ENCODE peak calls at places on chromosomes 4 and X, in eight cellular contexts. Z, O, K, C, A, U, G and M are unnamed samples.

GRCh38 chr4:73612032-73612431 is 8.2 kb downstream of the RASSF6 start:
- DNase-seq in O (no peak), K (no peak), G (no peak), C (no peak), A (no peak), U (no peak), Z (no peak), M (no peak)

GRCh38 chr4:156781852-156782251 is 189.7 kb downstream of the PDGFC start:
- DNase-seq in G (no peak), U (no peak), A (peak), C (no peak), O (no peak), Z (no peak), K (peak), M (no peak)

GRCh38 chr4:76822294-76822693 is 75.7 kb downstream of the SOWAHB start:
- DNase-seq in A (no peak), U (no peak), Z (no peak), C (no peak), K (no peak), G (no peak), O (no peak), M (peak)

GRCh38 chr4:185774815-185775684 is 36.9 kb downstream of the SORBS2 start:
- DNase-seq in O (peak), C (peak), K (no peak), G (no peak), U (no peak), A (peak), Z (no peak), M (no peak)

GRCh38 chr4:88352062-88352461 is 26.6 kb upstream of the HERC6 start:
- DNase-seq in C (no peak), U (peak), A (peak), K (no peak), G (no peak), Z (no peak), O (peak), M (no peak)

GRCh38 chrX:71919436-71919835 is 8.8 kb downstream of the NHSL2 start:
- DNase-seq in O (peak), C (no peak), G (no peak), K (no peak), U (no peak), A (no peak), Z (no peak), M (no peak)

GRCh38 chrX:133776072-133776471 is 209.3 kb downstream of the GPC3 start:
- DNase-seq in K (no peak), O (peak), C (no peak), A (peak), Z (no peak), G (no peak), U (peak), M (no peak)

GRCh38 chrX:14936561-14936960 is 63.3 kb downstream of the MOSPD2 start:
- DNase-seq in U (peak), G (no peak), K (peak), A (peak), O (peak), Z (no peak), C (peak), M (no peak)

GRCh38 chr4:1050486-1051213 is 39.2 kb downstream of the FGFRL1 start:
- DNase-seq in A (no peak), Z (no peak), C (no peak), K (no peak), G (peak), U (no peak), O (peak), M (peak)

GRCh38 chr4:63492515-63492914 is 916.7 kb downstream of the TECRL start:
- DNase-seq in C (no peak), A (no peak), G (no peak), Z (no peak), U (no peak), K (no peak), O (no peak), M (no peak)

GRCh38 chrX:19991350-19991718 is 473 bp upstream of the BCLAF3 start:
- DNase-seq in K (no peak), C (no peak), Z (no peak), G (no peak), O (no peak), U (peak), A (no peak), M (no peak)

GRCh38 chr4:120864969-120865368 is 57.6 kb downstream of the PRDM5 start:
- DNase-seq in Z (no peak), K (no peak), C (no peak), O (no peak), U (no peak), A (no peak), G (no peak), M (no peak)

GRCh38 chr4:154618708-154619315 is 6.4 kb upstream of the FGG start:
- DNase-seq in A (peak), C (peak), O (peak), U (peak), Z (peak), G (no peak), K (peak), M (no peak)

GRCh38 chr4:92047209-92047877 is 256.4 kb upstream of the GRID2 start:
- DNase-seq in A (peak), K (no peak), Z (no peak), C (no peak), G (no peak), O (peak), U (peak), M (no peak)

GRCh38 chr4:134282680-134283079 is 81.1 kb upstream of the PABPC4L start:
- DNase-seq in U (no peak), C (no peak), K (no peak), G (no peak), O (no peak), A (no peak), Z (no peak), M (no peak)

GRCh38 chrX:47849776-47850175 is 13.1 kb downstream of the ZNF81 start:
- DNase-seq in C (no peak), K (no peak), A (no peak), G (no peak), Z (no peak), U (peak), O (no peak), M (no peak)

GRCh38 chrX:10545882-10546281 is 74.5 kb downstream of the MID1 start:
- DNase-seq in G (no peak), C (no peak), K (no peak), O (no peak), U (no peak), A (no peak), Z (no peak), M (no peak)

GRCh38 chr4:169174247-169174646 is 96.5 kb downstream of the SH3RF1 start:
- DNase-seq in G (no peak), K (peak), C (no peak), O (no peak), Z (no peak), A (no peak), U (no peak), M (no peak)

GRCh38 chr4:2337131-2337723 is 75.3 kb upstream of the MXD4 start:
- DNase-seq in Z (no peak), G (peak), K (no peak), O (no peak), C (no peak), U (no peak), A (no peak), M (no peak)

GRCh38 chr4:8393593-8394038 is 46.9 kb downstream of the ACOX3 start:
- DNase-seq in U (no peak), O (peak), A (peak), Z (no peak), C (peak), K (no peak), G (no peak), M (peak)

GRCh38 chr4:37635155-37635554 is 51.0 kb downstream of the RELL1 start:
- DNase-seq in A (no peak), U (no peak), O (no peak), Z (no peak), C (no peak), K (no peak), G (no peak), M (no peak)

GRCh38 chr4:182085051-182085480 is 158.1 kb upstream of the TENM3 start:
- DNase-seq in U (peak), Z (no peak), K (no peak), O (no peak), C (no peak), A (no peak), G (no peak), M (no peak)

GRCh38 chr4:89588366-89588765 is 248.6 kb downstream of the SNCA start:
- DNase-seq in K (no peak), G (no peak), C (no peak), U (no peak), A (no peak), O (no peak), Z (no peak), M (no peak)

GRCh38 chr4:157895205-157895604 is 277.6 kb downstream of the GASK1B start:
- DNase-seq in Z (no peak), G (no peak), U (no peak), A (no peak), O (no peak), K (no peak), C (no peak), M (no peak)

GRCh38 chr4:99468891-99469290 is 33.7 kb upstream of the ADH7 start:
- DNase-seq in C (no peak), U (no peak), K (no peak), A (no peak), O (no peak), G (no peak), Z (no peak), M (no peak)

GRCh38 chrX:93695981-93696380 is 22.0 kb downstream of the FAM133A start:
- DNase-seq in Z (no peak), U (no peak), A (peak), O (no peak), K (no peak), C (no peak), G (no peak), M (no peak)

GRCh38 chrX:41824551-41824950 is 98.8 kb downstream of the CASK start:
- DNase-seq in K (peak), U (no peak), C (no peak), G (no peak), Z (no peak), O (peak), A (peak), M (no peak)

GRCh38 chr4:153497988-153498967 is 32.1 kb downstream of the TMEM131L start:
- DNase-seq in C (peak), A (no peak), K (no peak), G (no peak), O (peak), Z (no peak), U (no peak), M (no peak)

GRCh38 chrX:23634181-23634580 is 33.1 kb upstream of the PRDX4 start:
- DNase-seq in C (no peak), G (no peak), A (peak), Z (no peak), K (no peak), U (peak), O (no peak), M (no peak)

GRCh38 chr4:3461515-3462291 is 1.4 kb upstream of the DOK7 start:
- DNase-seq in K (no peak), O (peak), G (peak), U (no peak), Z (no peak), C (no peak), A (no peak), M (peak)

GRCh38 chrX:2692221-2693122 is 1.4 kb downstream of the CD99 start:
- DNase-seq in C (no peak), A (peak), K (no peak), G (peak), O (peak), U (no peak), Z (no peak), M (peak)

GRCh38 chrX:7514871-7515599 is 327.9 kb upstream of the VCX start:
- DNase-seq in C (no peak), Z (no peak), U (no peak), G (no peak), A (no peak), K (no peak), O (no peak), M (no peak)

GRCh38 chrX:20437678-20438077 is 171.0 kb upstream of the RPS6KA3 start:
- DNase-seq in K (no peak), C (no peak), Z (no peak), U (no peak), A (no peak), G (no peak), O (peak), M (no peak)

GRCh38 chrX:110410598-110410997 is 52.0 kb downstream of the RTL9 start:
- DNase-seq in K (no peak), U (no peak), C (no peak), Z (no peak), A (no peak), O (no peak), G (no peak), M (no peak)

GRCh38 chrX:39592776-39593175 is 505.0 kb downstream of the BCOR start:
- DNase-seq in Z (no peak), A (no peak), U (no peak), O (peak), C (no peak), K (no peak), G (no peak), M (no peak)

GRCh38 chr4:63029380-63029779 is 1379.9 kb downstream of the TECRL start:
- DNase-seq in K (no peak), O (no peak), G (no peak), U (no peak), A (no peak), Z (no peak), C (no peak), M (no peak)

GRCh38 chr4:23779839-23780238 is 110.0 kb downstream of the PPARGC1A start:
- DNase-seq in C (no peak), Z (no peak), U (no peak), G (no peak), K (no peak), A (no peak), O (no peak), M (no peak)

GRCh38 chr4:23773884-23774636 is 115.8 kb downstream of the PPARGC1A start:
- DNase-seq in C (no peak), G (no peak), Z (no peak), U (no peak), K (no peak), O (no peak), A (no peak), M (no peak)

GRCh38 chr4:23779422-23779821 is 110.4 kb downstream of the PPARGC1A start:
- DNase-seq in U (no peak), Z (no peak), C (no peak), O (no peak), A (no peak), G (no peak), K (no peak), M (no peak)

GRCh38 chr4:23774932-23775331 is 114.9 kb downstream of the PPARGC1A start:
- DNase-seq in C (no peak), K (no peak), O (no peak), Z (no peak), U (no peak), A (no peak), G (no peak), M (no peak)

DNA sequence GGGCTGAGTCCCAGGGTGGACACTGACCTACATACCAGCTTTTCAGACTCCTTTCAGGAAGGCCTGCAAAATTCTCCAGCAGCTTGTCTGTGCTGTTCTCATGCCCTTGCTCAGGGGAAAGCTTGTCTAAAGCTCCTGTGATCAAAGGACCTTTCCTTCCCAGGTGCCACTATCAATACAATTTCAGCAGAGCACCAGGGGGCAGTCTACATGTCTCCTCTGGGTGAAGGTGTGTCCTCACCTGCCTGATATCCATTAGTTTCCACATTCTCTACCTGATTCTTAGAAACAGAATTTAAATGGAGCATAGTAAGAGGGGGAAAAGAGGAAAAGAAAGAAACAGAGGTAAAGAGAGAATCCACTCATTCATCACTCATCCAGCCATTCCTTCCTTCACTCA is 114.2 kb downstream of the PPARGC1A start:
- DNase-seq in C (no peak), G (no peak), K (no peak), Z (no peak), O (no peak), A (no peak), U (no peak), M (no peak)
- H3K4me3 ChIP-seq in C (no peak), G (no peak), K (no peak), Z (no peak), O (no peak), A (no peak), U (no peak), M (no peak)

GRCh38 chr4:54439831-54440243 is 210.7 kb downstream of the PDGFRA start:
- DNase-seq in Z (no peak), U (peak), G (no peak), C (no peak), A (no peak), K (no peak), O (peak), M (peak)

GRCh38 chr4:54446556-54446955 is 211.2 kb upstream of the KIT start:
- DNase-seq in K (no peak), G (no peak), Z (no peak), O (peak), A (no peak), C (no peak), U (no peak), M (no peak)

GRCh38 chr4:54440394-54441223 is 211.5 kb downstream of the PDGFRA start:
- DNase-seq in C (no peak), U (peak), O (peak), A (peak), G (no peak), K (peak), Z (no peak), M (no peak)
- H3K4me3 ChIP-seq in C (no peak), U (no peak), O (no peak), A (no peak), G (no peak), K (no peak), Z (no peak), M (peak)

GRCh38 chr4:60780874-60781273 is 419.3 kb upstream of the ADGRL3 start:
- DNase-seq in A (no peak), O (no peak), Z (no peak), C (no peak), U (no peak), G (no peak), K (no peak), M (no peak)
- H3K4me3 ChIP-seq in A (no peak), O (no peak), Z (no peak), C (no peak), U (no peak), G (no peak), K (no peak), M (no peak)

DNA sequence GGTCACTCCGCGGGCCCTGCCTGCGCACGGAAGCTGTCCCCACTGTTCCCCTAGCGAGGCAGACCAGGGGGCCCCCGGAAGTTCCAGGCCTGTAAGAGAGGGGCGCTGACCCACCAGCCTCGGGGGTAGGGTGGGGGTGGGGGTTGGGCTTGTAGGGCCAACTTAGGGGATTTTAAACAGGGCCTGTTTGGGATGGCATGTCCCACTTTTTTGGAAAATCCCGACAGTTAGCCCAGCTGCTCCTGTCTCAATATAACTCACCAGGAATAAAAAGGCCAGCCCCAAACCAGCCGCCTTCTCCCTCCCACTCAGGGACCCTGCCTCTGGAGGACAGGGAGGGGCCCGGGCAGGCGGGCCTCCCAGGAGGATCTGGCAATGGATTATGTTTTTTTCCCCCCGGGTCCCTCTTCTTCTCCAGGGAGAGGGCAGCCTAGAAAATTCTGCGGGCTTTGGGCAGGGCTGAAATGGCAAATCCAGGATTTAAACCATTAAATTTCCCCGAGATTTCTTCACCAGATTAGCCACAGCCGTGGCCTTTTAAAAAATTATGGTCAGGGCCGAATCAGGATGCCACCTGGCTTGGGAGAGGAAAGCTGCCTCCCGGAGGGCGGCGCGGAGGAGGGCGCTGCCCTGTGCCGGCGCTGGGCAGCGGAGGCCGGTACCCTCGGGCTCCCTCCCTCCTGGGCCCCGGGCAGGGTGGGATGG is 959 bp downstream of the PPP2R2C start:
- DNase-seq in C (no peak), G (peak), U (no peak), O (no peak), K (no peak), Z (no peak), A (peak), M (no peak)
- H3K4me3 ChIP-seq in C (no peak), G (no peak), U (peak), O (peak), K (peak), Z (no peak), A (peak), M (peak)

GRCh38 chr4:22486276-22486675 is 29.6 kb downstream of the ADGRA3 start:
- DNase-seq in C (no peak), Z (no peak), K (no peak), G (no peak), A (no peak), O (no peak), U (no peak), M (no peak)

GRCh38 chr4:22480928-22481327 is 34.9 kb downstream of the ADGRA3 start:
- DNase-seq in G (no peak), U (no peak), A (no peak), C (no peak), O (no peak), Z (no peak), K (no peak), M (no peak)

GRCh38 chr4:22485751-22486150 is 30.1 kb downstream of the ADGRA3 start:
- DNase-seq in G (no peak), U (peak), O (peak), A (no peak), Z (no peak), C (peak), K (no peak), M (no peak)

GRCh38 chr4:22482250-22483127 is 33.4 kb downstream of the ADGRA3 start:
- DNase-seq in Z (no peak), U (no peak), O (no peak), A (no peak), G (no peak), K (no peak), C (no peak), M (no peak)

GRCh38 chr4:22483551-22483981 is 32.3 kb downstream of the ADGRA3 start:
- DNase-seq in A (no peak), O (peak), U (peak), C (peak), K (no peak), G (no peak), Z (no peak), M (no peak)
- H3K4me3 ChIP-seq in A (no peak), O (no peak), U (peak), C (no peak), K (no peak), G (no peak), Z (no peak), M (no peak)

GRCh38 chr4:38671594-38671943 is 7.6 kb downstream of the KLF3 start:
- DNase-seq in Z (no peak), A (no peak), O (no peak), C (no peak), U (no peak), G (no peak), K (no peak), M (no peak)
- H3K4me3 ChIP-seq in Z (peak), A (no peak), O (no peak), C (no peak), U (peak), G (no peak), K (no peak), M (peak)

GRCh38 chr4:113467581-113467980 is 294.0 kb downstream of the CAMK2D start:
- DNase-seq in C (no peak), K (no peak), G (no peak), A (no peak), O (peak), U (no peak), Z (no peak), M (no peak)

GRCh38 chr4:113471141-113471860 is 290.2 kb downstream of the CAMK2D start:
- DNase-seq in G (no peak), C (no peak), O (peak), Z (no peak), U (no peak), A (no peak), K (no peak), M (no peak)

GRCh38 chr4:113469926-113470325 is 291.6 kb downstream of the CAMK2D start:
- DNase-seq in Z (no peak), A (no peak), C (no peak), O (no peak), G (no peak), K (no peak), U (no peak), M (no peak)

GRCh38 chr4:113468165-113469022 is 293.1 kb downstream of the CAMK2D start:
- DNase-seq in K (peak), O (peak), U (peak), G (no peak), C (peak), A (peak), Z (no peak), M (peak)

GRCh38 chr4:113469023-113469390 is 292.5 kb downstream of the CAMK2D start:
- DNase-seq in A (no peak), Z (no peak), U (no peak), O (peak), C (no peak), K (no peak), G (no peak), M (no peak)
- H3K4me3 ChIP-seq in A (no peak), Z (no peak), U (no peak), O (no peak), C (no peak), K (no peak), G (no peak), M (no peak)